ENCODE peak calls at places on chromosomes 5 and 9, in ten cellular contexts. Q is AG04450; N is spleen; D is PC-3; R is naive thymus-derived CD4-positive, alpha-beta T cell; H is colonic mucosa; M is AG04449; S is left ventricle myocardium inferior; K is right cardiac atrium; Y is H1. T is an unnamed sample.

GRCh38 chr9:112028242-112029221 is 131.9 kb downstream of the UGCG start:
- DNase-seq in S (no peak), M (no peak), N (no peak), D (peak; percentile 36), Y (no peak), Q (no peak), R (no peak), K (no peak), H (no peak), T (no peak)

GRCh38 chr5:159286420-159287035 is 23.4 kb downstream of the UBLCP1 start:
- DNase-seq in N (no peak), D (peak; percentile 49), Y (no peak), K (no peak), H (no peak), R (no peak), Q (no peak), S (no peak), M (no peak), T (no peak)

GRCh38 chr5:8601831-8602354 is 732.9 kb downstream of the MTRR start:
- DNase-seq in D (peak; percentile 93), M (no peak), H (no peak), Y (no peak), S (no peak), K (no peak), N (no peak), Q (no peak), R (no peak), T (no peak)

GRCh38 chr5:156182174-156182967 is 144.6 kb upstream of the SGCD start:
- DNase-seq in S (no peak), M (no peak), N (no peak), Y (no peak), R (no peak), H (no peak), Q (no peak), D (no peak), K (no peak), T (no peak)

GRCh38 chr9:75147638-75148037 is 59.3 kb downstream of the OSTF1 start:
- DNase-seq in R (no peak), H (no peak), D (no peak), K (no peak), S (no peak), M (no peak), N (no peak), Q (no peak), Y (no peak), T (no peak)

GRCh38 chr9:114591206-114591853 is 3.8 kb downstream of the ATP6V1G1 start:
- DNase-seq in R (no peak), M (no peak), H (no peak), S (no peak), K (no peak), D (no peak), Y (no peak), N (no peak), Q (no peak), T (no peak)

GRCh38 chr9:15308511-15308910 is 1.5 kb upstream of the TTC39B start:
- DNase-seq in R (no peak), N (no peak), S (no peak), Y (no peak), K (no peak), H (no peak), M (peak; percentile 80), Q (peak; percentile 42), D (peak; percentile 32), T (no peak)

GRCh38 chr5:102823441-102823874 is 68.4 kb downstream of the PAM start:
- DNase-seq in S (no peak), D (no peak), H (no peak), R (no peak), Y (no peak), M (peak; percentile 29), Q (no peak), K (no peak), N (no peak), T (no peak)

GRCh38 chr5:75363726-75364495 is 26.9 kb downstream of the HMGCR start:
- DNase-seq in N (no peak), Q (no peak), M (no peak), H (peak; percentile 59), S (no peak), R (no peak), D (no peak), Y (no peak), K (peak; percentile 15), T (peak; percentile 67)

GRCh38 chr5:67518227-67518626 is 321.6 kb upstream of the CD180 start:
- DNase-seq in K (no peak), R (no peak), H (no peak), D (no peak), S (no peak), Y (no peak), N (no peak), M (no peak), Q (no peak), T (no peak)

GRCh38 chr5:170286532-170286931 is 11.0 kb downstream of the LCP2 start:
- DNase-seq in N (no peak), S (no peak), H (no peak), Q (no peak), K (no peak), Y (no peak), R (no peak), D (no peak), M (no peak), T (no peak)
- H3K4me3 ChIP-seq in N (no peak overlapping the region), S (no peak overlapping the region), H (no peak overlapping the region), Q (no peak overlapping the region), K (no peak overlapping the region), Y (no peak overlapping the region), R (no peak overlapping the region), D (no peak overlapping the region), M (no peak overlapping the region), T (no peak overlapping the region)

GRCh38 chr5:91137647-91138046 is 245.5 kb downstream of the ARRDC3 start:
- DNase-seq in Y (no peak), N (no peak), R (no peak), K (no peak), M (no peak), S (no peak), H (no peak), D (no peak), Q (no peak), T (no peak)

GRCh38 chr5:91141642-91142041 is 241.5 kb downstream of the ARRDC3 start:
- DNase-seq in N (no peak), D (no peak), Y (no peak), R (no peak), M (no peak), K (no peak), H (no peak), S (no peak), Q (no peak), T (no peak)

GRCh38 chr5:91142819-91143218 is 240.3 kb downstream of the ARRDC3 start:
- DNase-seq in R (no peak), H (no peak), Y (no peak), K (no peak), S (no peak), M (no peak), Q (no peak), N (no peak), D (no peak), T (no peak)

GRCh38 chr5:91140657-91141056 is 242.5 kb downstream of the ARRDC3 start:
- DNase-seq in K (no peak), R (no peak), D (no peak), Q (no peak), S (no peak), M (no peak), H (no peak), N (no peak), Y (no peak), T (no peak)

GRCh38 chr5:91139572-91140200 is 243.4 kb downstream of the ARRDC3 start:
- DNase-seq in M (no peak), H (no peak), N (no peak), K (no peak), D (no peak), Q (no peak), S (no peak), Y (no peak), R (no peak), T (no peak)
- H3K4me3 ChIP-seq in M (no peak overlapping the region), H (no peak overlapping the region), N (no peak overlapping the region), K (no peak overlapping the region), D (no peak overlapping the region), Q (no peak overlapping the region), S (no peak overlapping the region), Y (no peak overlapping the region), R (no peak overlapping the region), T (no peak overlapping the region)

DNA sequence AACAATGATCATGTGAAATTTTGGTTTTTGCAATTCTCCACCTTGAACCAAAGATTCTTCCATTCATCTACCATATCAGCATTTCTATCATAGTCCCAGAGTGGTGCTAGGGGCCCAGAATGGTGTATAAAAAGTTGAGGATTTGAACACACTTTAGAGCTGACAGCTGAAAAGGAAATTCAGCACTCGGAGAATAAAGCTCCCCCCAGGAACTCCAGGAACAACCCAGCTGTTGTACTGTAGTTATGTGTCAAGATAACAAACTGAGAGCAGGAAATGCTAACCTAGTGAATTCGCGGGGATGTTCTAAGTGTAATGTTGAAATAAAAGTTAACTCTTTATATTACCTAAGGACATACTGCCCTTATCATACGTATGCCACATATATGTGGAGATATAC is 216.7 kb downstream of the NFIB start:
- DNase-seq in N (no peak), K (no peak), H (no peak), Y (no peak), M (no peak), D (no peak), S (no peak), R (no peak), Q (no peak), T (no peak)
- H3K4me3 ChIP-seq in N (no peak overlapping the region), K (no peak overlapping the region), H (no peak overlapping the region), Y (no peak overlapping the region), M (no peak overlapping the region), D (no peak overlapping the region), S (peak overlapping the region; percentile 52), R (no peak overlapping the region), Q (no peak overlapping the region), T (no peak overlapping the region)

DNA sequence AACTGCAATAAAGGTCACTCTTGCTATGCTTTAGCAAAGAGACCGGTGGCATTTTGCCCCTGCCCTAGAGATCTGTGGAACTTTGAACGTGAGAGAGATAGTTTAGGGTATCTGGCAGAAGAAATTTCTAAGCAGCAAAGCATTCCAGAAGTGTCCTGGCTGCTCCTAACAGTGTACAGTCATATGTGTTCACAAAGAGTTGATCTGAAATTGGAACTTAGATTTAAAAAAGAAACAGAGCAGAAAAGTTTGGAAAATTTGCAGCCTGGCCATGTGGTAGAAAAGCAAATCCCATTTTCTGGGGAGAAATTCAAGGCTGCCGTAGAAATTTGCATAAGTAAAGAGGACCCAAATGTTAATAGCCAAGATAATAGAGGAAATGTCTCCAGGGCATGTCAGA is 169.2 kb downstream of the FGF1 start:
- DNase-seq in H (no peak), N (no peak), R (no peak), Y (no peak), M (no peak), Q (no peak), D (no peak), K (no peak), S (no peak), T (no peak)
- H3K4me3 ChIP-seq in H (no peak overlapping the region), N (no peak overlapping the region), R (no peak overlapping the region), Y (no peak overlapping the region), M (no peak overlapping the region), Q (no peak overlapping the region), D (no peak overlapping the region), K (no peak overlapping the region), S (no peak overlapping the region), T (no peak overlapping the region)